ENCODE peak calls at places on chromosomes 4 and X, in seven cellular contexts. X is adipocyte; A is SK-N-SH; R is lower leg skin; C is skeletal muscle cell; V is pancreas; M is naive thymus-derived CD4-positive, alpha-beta T cell. O is an unnamed sample.
A peak's percentile ranks its signal among the peaks of the same experiment; 100 is the strongest.

GRCh38 chrX:17788439-17788838 is 51.1 kb downstream of the SCML1 start:
- DNase-seq in X (peak; percentile 39), A (peak; percentile 80), R (no peak), C (peak; percentile 1), V (no peak), M (peak; percentile 32), O (peak; percentile 38)

GRCh38 chrX:115632455-115632854 is 71.5 kb downstream of the PLS3 start:
- DNase-seq in X (no peak), A (no peak), R (no peak), C (no peak), V (no peak), M (no peak), O (no peak)

GRCh38 chrX:20383487-20383886 is 116.8 kb upstream of the RPS6KA3 start:
- DNase-seq in X (no peak), A (no peak), R (no peak), C (no peak), V (no peak), M (no peak), O (no peak)

GRCh38 chr4:141810702-141811365 is 174.5 kb downstream of the IL15 start:
- DNase-seq in X (no peak), A (no peak), R (no peak), C (no peak), V (no peak), M (no peak), O (no peak)

GRCh38 chr4:83552924-83553323 is 17.0 kb downstream of the GPAT3 start:
- DNase-seq in X (peak; percentile 19), A (no peak), R (no peak), C (peak; percentile 62), V (no peak), M (no peak), O (peak; percentile 86)

GRCh38 chrX:68929332-68930150 is 100.7 kb downstream of the EFNB1 start:
- DNase-seq in X (peak; percentile 58), A (no peak), R (no peak), C (peak; percentile 45), V (no peak), M (no peak), O (peak; percentile 81)

GRCh38 chrX:15973299-15973698 is 118.7 kb upstream of the AP1S2 start:
- DNase-seq in X (no peak), A (peak; percentile 12), R (no peak), C (no peak), V (no peak), M (no peak), O (peak; percentile 54)

GRCh38 chr4:8917321-8917811 is 45.7 kb upstream of the HMX1 start:
- DNase-seq in X (no peak), A (no peak), R (peak; percentile 11), C (no peak), V (no peak), M (no peak), O (no peak)

GRCh38 chrX:77446029-77446585 is 1.1 kb upstream of the FGF16 start:
- DNase-seq in X (peak; percentile 12), A (no peak), R (no peak), C (no peak), V (peak; percentile 48), M (no peak), O (no peak)

GRCh38 chrX:97860206-97860605 is 976.5 kb downstream of the RPA4 start:
- DNase-seq in X (no peak), A (no peak), R (no peak), C (peak; percentile 20), V (no peak), M (no peak), O (no peak)

GRCh38 chrX:69361286-69361926 is 142.7 kb upstream of the NALF2 start:
- DNase-seq in X (peak; percentile 50), A (peak; percentile 27), R (no peak), C (peak; percentile 18), V (no peak), M (no peak), O (peak; percentile 46)

GRCh38 chr4:1492636-1493539 is 86.6 kb upstream of the NKX1-1 start:
- DNase-seq in X (no peak), A (peak; percentile 44), R (no peak), C (no peak), V (peak; percentile 48), M (no peak), O (no peak)

GRCh38 chrX:39692796-39693195 is 405.0 kb downstream of the BCOR start:
- DNase-seq in X (no peak), A (no peak), R (no peak), C (no peak), V (no peak), M (no peak), O (no peak)
- H3K4me3 ChIP-seq in X (no peak overlapping the region), A (no peak overlapping the region), R (no peak overlapping the region), C (no peak overlapping the region), V (no peak overlapping the region), M (no peak overlapping the region), O (no peak overlapping the region)

DNA sequence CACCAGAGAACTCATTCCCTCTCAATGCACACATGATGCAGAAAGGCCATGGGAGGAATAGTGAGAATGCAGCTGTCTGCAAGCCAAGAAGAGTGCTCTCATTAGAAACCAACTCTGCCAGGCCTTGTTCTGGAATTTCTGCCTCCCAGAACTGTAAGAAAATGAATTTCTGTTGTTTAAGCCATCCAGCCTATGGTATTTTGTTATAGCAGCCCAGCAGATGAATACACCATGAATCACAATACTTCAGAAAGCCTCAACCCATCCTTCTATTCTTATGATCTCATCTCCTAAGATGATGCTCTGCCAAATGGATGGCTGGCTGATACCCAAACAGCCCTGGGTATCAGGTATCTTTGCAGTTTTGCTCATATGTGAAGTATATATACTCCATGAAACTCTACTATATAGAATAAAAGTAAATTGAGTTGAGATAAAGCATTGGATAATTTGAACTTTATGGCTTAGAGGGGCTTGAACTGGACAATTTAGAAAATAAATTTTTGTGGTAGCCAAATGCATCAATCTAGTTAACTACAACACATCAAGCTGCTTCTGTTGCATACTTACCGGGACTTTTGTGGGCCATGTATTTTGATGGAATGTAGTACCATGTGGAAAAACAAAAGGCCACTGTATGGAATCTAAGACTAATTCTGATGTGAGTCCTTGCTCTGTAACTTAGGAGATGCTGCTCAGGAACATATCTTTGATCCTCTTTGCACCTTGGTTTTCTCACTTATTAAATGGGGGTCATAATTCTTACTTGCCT is 245.9 kb downstream of the HS3ST1 start:
- DNase-seq in X (no peak), A (no peak), R (no peak), C (peak; percentile 20), V (no peak), M (no peak), O (peak; percentile 78)
- H3K4me3 ChIP-seq in X (no peak overlapping the region), A (no peak overlapping the region), R (no peak overlapping the region), C (no peak overlapping the region), V (no peak overlapping the region), M (no peak overlapping the region), O (no peak overlapping the region)

GRCh38 chr4:5052424-5052702 is 1.1 kb downstream of the STK32B start:
- DNase-seq in X (no peak), A (no peak), R (no peak), C (no peak), V (no peak), M (no peak), O (no peak)
- H3K4me3 ChIP-seq in X (peak overlapping the region; percentile 88), A (peak overlapping the region; percentile 68), R (no peak overlapping the region), C (no peak overlapping the region), V (no peak overlapping the region), M (no peak overlapping the region), O (no peak overlapping the region)

GRCh38 chrX:126165721-126166401 is at the start of gene DCAF12L2:
- DNase-seq in X (peak; percentile 0), A (peak; percentile 50), R (no peak), C (no peak), V (peak; percentile 66), M (no peak), O (no peak)
- H3K4me3 ChIP-seq in X (peak within 1 kb of the TSS; percentile 68), A (no peak within 1 kb of the TSS), R (no peak within 1 kb of the TSS), C (peak within 1 kb of the TSS; percentile 41), V (no peak within 1 kb of the TSS), M (no peak within 1 kb of the TSS), O (no peak within 1 kb of the TSS)

GRCh38 chrX:153688071-153688470 is 345 bp downstream of the SLC6A8 start:
- DNase-seq in X (peak; percentile 27), A (no peak), R (no peak), C (no peak), V (peak; percentile 29), M (no peak), O (no peak)
- H3K4me3 ChIP-seq in X (no peak overlapping the region), A (no peak overlapping the region), R (no peak overlapping the region), C (no peak overlapping the region), V (no peak overlapping the region), M (no peak overlapping the region), O (no peak overlapping the region)

GRCh38 chr4:176788971-176789370 is 3.8 kb downstream of the VEGFC start:
- DNase-seq in X (no peak), A (no peak), R (no peak), C (no peak), V (no peak), M (no peak), O (no peak)

GRCh38 chr4:176791591-176792347 is 953 bp downstream of the VEGFC start:
- DNase-seq in X (peak; percentile 79), A (no peak), R (no peak), C (no peak), V (no peak), M (no peak), O (peak; percentile 63)

GRCh38 chr4:176792348-176793059 is at the start of gene VEGFC:
- DNase-seq in X (peak; percentile 93), A (peak; percentile 79), R (peak; percentile 32), C (no peak), V (peak; percentile 70), M (no peak), O (peak; percentile 70)

GRCh38 chr4:176789955-176790354 is 2.8 kb downstream of the VEGFC start:
- DNase-seq in X (peak; percentile 79), A (peak; percentile 53), R (no peak), C (peak; percentile 69), V (no peak), M (no peak), O (peak; percentile 92)

GRCh38 chr4:176790398-176790797 is 2.3 kb downstream of the VEGFC start:
- DNase-seq in X (no peak), A (no peak), R (no peak), C (no peak), V (no peak), M (no peak), O (no peak)
- H3K4me3 ChIP-seq in X (peak overlapping the region; percentile 92), A (peak overlapping the region; percentile 87), R (no peak overlapping the region), C (peak overlapping the region; percentile 87), V (no peak overlapping the region), M (no peak overlapping the region), O (peak overlapping the region; percentile 94)